ENCODE peak calls at places on chromosomes 7 and 10, in eight cellular contexts. One of them, this sample, is unnamed.

GRCh38 chr7:86814980-86815379 is 171.3 kb downstream of the GRM3 start:
- DNase-seq in sigmoid colon: no peak
- DNase-seq in kidney epithelial cell: no peak
- DNase-seq in AG04450: no peak
- DNase-seq in A549: peak; percentile 40
- DNase-seq in HL-60: no peak
- DNase-seq in Panc1: peak; percentile 12
- DNase-seq in choroid plexus epithelial cell: peak; percentile 11
- DNase-seq in this sample: no peak

GRCh38 chr7:100626530-100627237 is 14.3 kb downstream of the MOSPD3 start:
- DNase-seq in sigmoid colon: peak; percentile 93
- DNase-seq in kidney epithelial cell: no peak
- DNase-seq in AG04450: peak; percentile 59
- DNase-seq in A549: peak; percentile 85
- DNase-seq in HL-60: peak; percentile 74
- DNase-seq in Panc1: no peak
- DNase-seq in choroid plexus epithelial cell: peak; percentile 82
- DNase-seq in this sample: peak; percentile 86

GRCh38 chr10:68792115-68792514 is 35.2 kb upstream of the STOX1 start:
- DNase-seq in sigmoid colon: no peak
- DNase-seq in kidney epithelial cell: no peak
- DNase-seq in AG04450: no peak
- DNase-seq in A549: no peak
- DNase-seq in HL-60: no peak
- DNase-seq in Panc1: no peak
- DNase-seq in choroid plexus epithelial cell: peak; percentile 56
- DNase-seq in this sample: no peak

GRCh38 chr7:132150711-132151110 is 425.6 kb downstream of the PLXNA4 start:
- DNase-seq in sigmoid colon: no peak
- DNase-seq in kidney epithelial cell: no peak
- DNase-seq in AG04450: no peak
- DNase-seq in A549: no peak
- DNase-seq in HL-60: no peak
- DNase-seq in Panc1: no peak
- DNase-seq in choroid plexus epithelial cell: no peak
- DNase-seq in this sample: no peak

GRCh38 chr10:43351301-43351700 is 20.1 kb upstream of the FXYD4 start:
- DNase-seq in sigmoid colon: no peak
- DNase-seq in kidney epithelial cell: no peak
- DNase-seq in AG04450: no peak
- DNase-seq in A549: no peak
- DNase-seq in HL-60: no peak
- DNase-seq in Panc1: no peak
- DNase-seq in choroid plexus epithelial cell: no peak
- DNase-seq in this sample: no peak

GRCh38 chr10:59557052-59557451 is 152.6 kb downstream of the SLC16A9 start:
- DNase-seq in sigmoid colon: no peak
- DNase-seq in kidney epithelial cell: no peak
- DNase-seq in AG04450: no peak
- DNase-seq in A549: no peak
- DNase-seq in HL-60: no peak
- DNase-seq in Panc1: no peak
- DNase-seq in choroid plexus epithelial cell: peak; percentile 3
- DNase-seq in this sample: no peak

GRCh38 chr7:76054129-76055120 is 6.5 kb downstream of the MDH2 start:
- DNase-seq in sigmoid colon: no peak
- DNase-seq in kidney epithelial cell: peak; percentile 61
- DNase-seq in AG04450: peak; percentile 44
- DNase-seq in A549: peak; percentile 41
- DNase-seq in HL-60: peak; percentile 78
- DNase-seq in Panc1: no peak
- DNase-seq in choroid plexus epithelial cell: peak; percentile 76
- DNase-seq in this sample: no peak

GRCh38 chr7:134780166-134780853 is 876 bp downstream of the CALD1 start:
- DNase-seq in sigmoid colon: no peak
- DNase-seq in kidney epithelial cell: no peak
- DNase-seq in AG04450: no peak
- DNase-seq in A549: no peak
- DNase-seq in HL-60: no peak
- DNase-seq in Panc1: no peak
- DNase-seq in choroid plexus epithelial cell: no peak
- DNase-seq in this sample: no peak

GRCh38 chr7:50660040-50660829 is 95.0 kb upstream of the DDC start:
- DNase-seq in sigmoid colon: no peak
- DNase-seq in kidney epithelial cell: no peak
- DNase-seq in AG04450: no peak
- DNase-seq in A549: no peak
- DNase-seq in HL-60: peak; percentile 86
- DNase-seq in Panc1: no peak
- DNase-seq in choroid plexus epithelial cell: no peak
- DNase-seq in this sample: no peak

DNA sequence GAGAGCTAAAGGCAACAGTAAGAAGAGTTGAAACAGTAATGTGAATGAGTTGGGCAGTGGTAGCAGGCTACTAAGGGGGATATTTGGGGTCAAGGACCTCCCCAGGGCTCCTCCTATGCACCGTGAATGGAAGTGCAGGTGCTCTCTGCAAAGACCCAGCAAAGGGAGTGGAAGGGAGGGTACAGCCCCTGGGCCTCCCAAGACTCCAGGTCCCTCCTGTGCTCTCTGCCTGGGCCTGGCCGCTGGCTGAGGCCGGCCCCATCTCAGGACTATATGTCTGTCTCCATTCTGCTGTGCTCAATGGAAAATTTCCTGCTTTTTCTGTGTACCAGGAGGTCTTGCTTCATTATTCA is 372.1 kb upstream of the MKI67 start:
- DNase-seq in sigmoid colon: no peak
- DNase-seq in kidney epithelial cell: no peak
- DNase-seq in AG04450: no peak
- DNase-seq in A549: no peak
- DNase-seq in HL-60: no peak
- DNase-seq in Panc1: no peak
- DNase-seq in choroid plexus epithelial cell: no peak
- DNase-seq in this sample: no peak
- TF ChIP-seq CTCF in sigmoid colon: no peak
- TF ChIP-seq CTCF in kidney epithelial cell: no peak
- TF ChIP-seq CTCF in AG04450: no peak
- TF ChIP-seq CTCF in A549: no peak
- TF ChIP-seq CTCF in HL-60: no peak
- TF ChIP-seq CTCF in Panc1: no peak
- TF ChIP-seq CTCF in choroid plexus epithelial cell: no peak
- TF ChIP-seq CTCF in this sample: no peak

DNA sequence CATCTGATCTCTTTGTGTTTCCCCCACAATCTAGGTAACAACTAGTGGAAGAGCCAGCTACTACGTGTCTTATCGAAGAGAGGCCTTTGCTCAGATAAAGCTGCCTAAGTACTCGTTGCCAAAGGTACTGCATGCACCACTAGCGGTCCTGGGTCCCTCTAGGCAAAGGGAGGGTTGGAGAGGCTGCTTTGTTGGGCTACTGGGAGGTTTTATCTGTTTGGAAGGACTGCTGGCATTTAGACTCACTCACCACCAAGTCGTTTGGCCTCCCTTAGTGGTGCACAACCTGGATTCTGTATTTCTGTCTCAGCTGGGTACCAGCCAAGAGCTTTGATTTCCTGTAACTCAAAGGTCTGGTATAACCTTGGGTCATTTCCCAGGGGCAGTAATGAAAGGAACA is 498.3 kb downstream of the SORCS3 start:
- DNase-seq in sigmoid colon: no peak
- DNase-seq in kidney epithelial cell: no peak
- DNase-seq in AG04450: no peak
- DNase-seq in A549: no peak
- DNase-seq in HL-60: no peak
- DNase-seq in Panc1: no peak
- DNase-seq in choroid plexus epithelial cell: no peak
- DNase-seq in this sample: no peak
- TF ChIP-seq CTCF in sigmoid colon: no peak
- TF ChIP-seq CTCF in kidney epithelial cell: no peak
- TF ChIP-seq CTCF in AG04450: no peak
- TF ChIP-seq CTCF in A549: no peak
- TF ChIP-seq CTCF in HL-60: no peak
- TF ChIP-seq CTCF in Panc1: no peak
- TF ChIP-seq CTCF in choroid plexus epithelial cell: no peak
- TF ChIP-seq CTCF in this sample: no peak

GRCh38 chr7:137820677-137821420 is 25.9 kb downstream of the DGKI start:
- DNase-seq in sigmoid colon: peak; percentile 68
- DNase-seq in kidney epithelial cell: no peak
- DNase-seq in AG04450: peak; percentile 34
- DNase-seq in A549: no peak
- DNase-seq in HL-60: no peak
- DNase-seq in Panc1: no peak
- DNase-seq in choroid plexus epithelial cell: peak; percentile 83
- DNase-seq in this sample: peak; percentile 76

GRCh38 chr7:137818036-137818435 is 28.7 kb downstream of the DGKI start:
- DNase-seq in sigmoid colon: no peak
- DNase-seq in kidney epithelial cell: no peak
- DNase-seq in AG04450: peak; percentile 15
- DNase-seq in A549: no peak
- DNase-seq in HL-60: no peak
- DNase-seq in Panc1: no peak
- DNase-seq in choroid plexus epithelial cell: peak; percentile 25
- DNase-seq in this sample: no peak

GRCh38 chr7:137820156-137820555 is 26.6 kb downstream of the DGKI start:
- DNase-seq in sigmoid colon: no peak
- DNase-seq in kidney epithelial cell: no peak
- DNase-seq in AG04450: no peak
- DNase-seq in A549: no peak
- DNase-seq in HL-60: no peak
- DNase-seq in Panc1: no peak
- DNase-seq in choroid plexus epithelial cell: no peak
- DNase-seq in this sample: no peak

DNA sequence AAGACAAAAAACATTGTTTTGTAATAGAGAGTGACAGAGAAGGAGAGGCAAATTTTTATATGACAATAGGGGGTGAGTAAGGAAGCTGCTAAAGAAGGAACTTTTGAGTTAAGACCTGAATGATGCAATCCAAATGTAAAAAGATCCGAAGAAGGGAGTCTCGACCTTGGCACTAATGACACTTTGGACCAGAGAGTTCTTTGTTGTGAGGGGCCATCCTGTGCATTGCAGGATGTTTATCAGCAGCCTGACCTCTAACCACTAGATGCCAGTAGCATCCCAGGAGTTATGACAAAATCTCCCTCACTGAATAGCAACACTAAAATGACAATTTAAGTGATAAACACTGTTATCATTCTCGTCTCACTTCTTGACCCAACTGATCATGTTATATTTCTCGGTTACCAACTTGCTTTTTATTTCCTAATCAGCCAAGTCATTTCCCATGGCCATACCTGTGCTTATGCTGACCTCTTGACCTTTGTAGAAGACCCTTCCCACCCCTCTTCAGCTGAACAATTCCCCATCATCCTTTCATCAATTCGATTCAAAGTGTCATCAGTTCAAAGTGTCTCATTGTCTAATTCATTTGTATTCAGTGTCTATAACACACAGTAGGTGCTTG is 30.0 kb downstream of the DGKI start:
- DNase-seq in sigmoid colon: no peak
- DNase-seq in kidney epithelial cell: no peak
- DNase-seq in AG04450: no peak
- DNase-seq in A549: peak; percentile 6
- DNase-seq in HL-60: no peak
- DNase-seq in Panc1: no peak
- DNase-seq in choroid plexus epithelial cell: peak; percentile 47
- DNase-seq in this sample: no peak
- TF ChIP-seq CTCF in sigmoid colon: no peak
- TF ChIP-seq CTCF in kidney epithelial cell: no peak
- TF ChIP-seq CTCF in AG04450: no peak
- TF ChIP-seq CTCF in A549: peak; percentile 26
- TF ChIP-seq CTCF in HL-60: no peak
- TF ChIP-seq CTCF in Panc1: no peak
- TF ChIP-seq CTCF in choroid plexus epithelial cell: peak; percentile 39
- TF ChIP-seq CTCF in this sample: no peak

GRCh38 chr7:106201176-106201575 is 83.6 kb downstream of the NAMPT start:
- DNase-seq in sigmoid colon: no peak
- DNase-seq in kidney epithelial cell: no peak
- DNase-seq in AG04450: no peak
- DNase-seq in A549: no peak
- DNase-seq in HL-60: no peak
- DNase-seq in Panc1: no peak
- DNase-seq in choroid plexus epithelial cell: no peak
- DNase-seq in this sample: no peak
- TF ChIP-seq CTCF in sigmoid colon: no peak
- TF ChIP-seq CTCF in kidney epithelial cell: no peak
- TF ChIP-seq CTCF in AG04450: no peak
- TF ChIP-seq CTCF in A549: no peak
- TF ChIP-seq CTCF in HL-60: no peak
- TF ChIP-seq CTCF in Panc1: no peak
- TF ChIP-seq CTCF in choroid plexus epithelial cell: no peak
- TF ChIP-seq CTCF in this sample: no peak